ENCODE peak calls at places on chromosomes 5 and 9, in five cellular contexts. One of them, this sample, is unnamed.

GRCh38 chr5:95401601-95402000 is 10.4 kb downstream of the FAM81B start:
- DNase-seq in stomach: no peak
- DNase-seq in ACHN: no peak
- DNase-seq in activated T-cell treated with anti-CD3 and anti-CD28 coated beads for 1 hour: no peak
- DNase-seq in AG04449: no peak
- DNase-seq in this sample: no peak

GRCh38 chr5:2128696-2129340 is 246.1 kb upstream of the IRX4 start:
- DNase-seq in stomach: no peak
- DNase-seq in ACHN: no peak
- DNase-seq in activated T-cell treated with anti-CD3 and anti-CD28 coated beads for 1 hour: no peak
- DNase-seq in AG04449: no peak
- DNase-seq in this sample: no peak

GRCh38 chr9:18569941-18570630 is 96.1 kb downstream of the ADAMTSL1 start:
- DNase-seq in stomach: no peak
- DNase-seq in ACHN: no peak
- DNase-seq in activated T-cell treated with anti-CD3 and anti-CD28 coated beads for 1 hour: no peak
- DNase-seq in AG04449: no peak
- DNase-seq in this sample: no peak

GRCh38 chr5:126438267-126438666 is 15.1 kb downstream of the GRAMD2B start:
- DNase-seq in stomach: no peak
- DNase-seq in ACHN: no peak
- DNase-seq in activated T-cell treated with anti-CD3 and anti-CD28 coated beads for 1 hour: no peak
- DNase-seq in AG04449: no peak
- DNase-seq in this sample: no peak

GRCh38 chr5:112697833-112698232 is 39.9 kb upstream of the APC start:
- DNase-seq in stomach: no peak
- DNase-seq in ACHN: no peak
- DNase-seq in activated T-cell treated with anti-CD3 and anti-CD28 coated beads for 1 hour: no peak
- DNase-seq in AG04449: no peak
- DNase-seq in this sample: no peak

GRCh38 chr5:133460172-133460758 is 152.1 kb downstream of the FSTL4 start:
- DNase-seq in stomach: no peak
- DNase-seq in ACHN: peak; percentile 26
- DNase-seq in activated T-cell treated with anti-CD3 and anti-CD28 coated beads for 1 hour: peak; percentile 14
- DNase-seq in AG04449: no peak
- DNase-seq in this sample: no peak

GRCh38 chr9:72557549-72557948 is 36.1 kb downstream of the TMC1 start:
- DNase-seq in stomach: no peak
- DNase-seq in ACHN: peak; percentile 74
- DNase-seq in activated T-cell treated with anti-CD3 and anti-CD28 coated beads for 1 hour: no peak
- DNase-seq in AG04449: peak; percentile 70
- DNase-seq in this sample: no peak

GRCh38 chr5:173412566-173412965 is 84.4 kb upstream of the STC2 start:
- DNase-seq in stomach: no peak
- DNase-seq in ACHN: peak; percentile 97
- DNase-seq in activated T-cell treated with anti-CD3 and anti-CD28 coated beads for 1 hour: no peak
- DNase-seq in AG04449: no peak
- DNase-seq in this sample: no peak

GRCh38 chr9:121929893-121930875 is 162.9 kb downstream of the TTLL11 start:
- DNase-seq in stomach: no peak
- DNase-seq in ACHN: peak; percentile 13
- DNase-seq in activated T-cell treated with anti-CD3 and anti-CD28 coated beads for 1 hour: no peak
- DNase-seq in AG04449: no peak
- DNase-seq in this sample: no peak

GRCh38 chr9:12719431-12719830 is 26.2 kb downstream of the TYRP1 start:
- DNase-seq in stomach: no peak
- DNase-seq in ACHN: peak; percentile 42
- DNase-seq in activated T-cell treated with anti-CD3 and anti-CD28 coated beads for 1 hour: no peak
- DNase-seq in AG04449: no peak
- DNase-seq in this sample: no peak

GRCh38 chr5:62778327-62779009 is 199.8 kb downstream of the LRRC70 start:
- DNase-seq in stomach: no peak
- DNase-seq in ACHN: no peak
- DNase-seq in activated T-cell treated with anti-CD3 and anti-CD28 coated beads for 1 hour: no peak
- DNase-seq in AG04449: no peak
- DNase-seq in this sample: no peak